ENCODE peak calls at places on chromosome 11, in five cellular contexts. Y is endothelial cell, V is heart left ventricle, Q is progenitor cell of endocrine pancreas, X is astrocyte of the spinal cord. D is an unnamed sample.

GRCh38 chr11:68970921-68971636 is 9.7 kb downstream of the MRGPRD start:
- DNase-seq in Y (no peak), V (no peak), Q (no peak), X (no peak), D (no peak)

GRCh38 chr11:77104727-77105126 is 2.1 kb downstream of the OMP start:
- DNase-seq in Y (no peak), V (no peak), Q (no peak), X (peak), D (no peak)

GRCh38 chr11:65780770-65781151 is at the start of gene AP5B1:
- DNase-seq in Y (peak), V (peak), Q (peak), X (peak), D (no peak)

GRCh38 chr11:1854132-1854948 is 1.5 kb downstream of the LSP1 start:
- DNase-seq in Y (no peak), V (no peak), Q (no peak), X (no peak), D (no peak)

GRCh38 chr11:14902650-14903350 is 10.8 kb upstream of the CYP2R1 start:
- DNase-seq in Y (no peak), V (no peak), Q (no peak), X (peak), D (no peak)

GRCh38 chr11:7321708-7322448 is 70.2 kb downstream of the SYT9 start:
- DNase-seq in Y (no peak), V (no peak), Q (no peak), X (no peak), D (no peak)

GRCh38 chr11:104705475-104706195 is 192.6 kb downstream of the CASP12 start:
- DNase-seq in Y (no peak), V (peak), Q (no peak), X (peak), D (no peak)

GRCh38 chr11:132142554-132142953 is 772.1 kb downstream of the NTM start:
- DNase-seq in Y (no peak), V (no peak), Q (no peak), X (no peak), D (no peak)

GRCh38 chr11:126197277-126197939 is 14.0 kb downstream of the RPUSD4 start:
- DNase-seq in Y (no peak), V (no peak), Q (no peak), X (peak), D (no peak)

GRCh38 chr11:117281159-117281558 is 10.0 kb upstream of the BACE1-AS start:
- DNase-seq in Y (no peak), V (no peak), Q (no peak), X (peak), D (peak)

GRCh38 chr11:122138759-122139594 is 23.0 kb upstream of the BLID start:
- DNase-seq in Y (no peak), V (no peak), Q (no peak), X (no peak), D (no peak)

GRCh38 chr11:126345759-126346585 is 9.5 kb upstream of the ST3GAL4 start:
- DNase-seq in Y (no peak), V (peak), Q (no peak), X (peak), D (peak)

GRCh38 chr11:125262194-125262824 is 97.8 kb downstream of the PKNOX2 start:
- DNase-seq in Y (no peak), V (peak), Q (peak), X (no peak), D (no peak)

GRCh38 chr11:63874511-63874910 is 35.6 kb downstream of the MARK2 start:
- DNase-seq in Y (no peak), V (peak), Q (no peak), X (no peak), D (no peak)

GRCh38 chr11:122305018-122305417 is 189.0 kb upstream of the BLID start:
- DNase-seq in Y (no peak), V (no peak), Q (no peak), X (no peak), D (no peak)

GRCh38 chr11:40161855-40162410 is 1297.5 kb downstream of the LRRC4C start:
- DNase-seq in Y (no peak), V (peak), Q (no peak), X (no peak), D (no peak)

GRCh38 chr11:76169473-76169881 is 36.8 kb downstream of the WNT11 start:
- DNase-seq in Y (no peak), V (no peak), Q (no peak), X (no peak), D (no peak)

GRCh38 chr11:16558499-16558898 is 179.9 kb upstream of the C11orf58 start:
- DNase-seq in Y (no peak), V (no peak), Q (no peak), X (no peak), D (no peak)

GRCh38 chr11:27391336-27392015 is 28.5 kb upstream of the CCDC34 start:
- DNase-seq in Y (no peak), V (no peak), Q (no peak), X (no peak), D (no peak)

GRCh38 chr11:45209480-45209879 is 63.0 kb downstream of the PRDM11 start:
- DNase-seq in Y (no peak), V (no peak), Q (no peak), X (no peak), D (no peak)

GRCh38 chr11:45209000-45209399 is 62.6 kb downstream of the PRDM11 start:
- DNase-seq in Y (no peak), V (no peak), Q (no peak), X (no peak), D (no peak)

GRCh38 chr11:45211732-45212131 is 65.3 kb downstream of the PRDM11 start:
- DNase-seq in Y (no peak), V (no peak), Q (no peak), X (no peak), D (no peak)

GRCh38 chr11:45210846-45211245 is 64.4 kb downstream of the PRDM11 start:
- DNase-seq in Y (no peak), V (no peak), Q (no peak), X (no peak), D (no peak)

DNA sequence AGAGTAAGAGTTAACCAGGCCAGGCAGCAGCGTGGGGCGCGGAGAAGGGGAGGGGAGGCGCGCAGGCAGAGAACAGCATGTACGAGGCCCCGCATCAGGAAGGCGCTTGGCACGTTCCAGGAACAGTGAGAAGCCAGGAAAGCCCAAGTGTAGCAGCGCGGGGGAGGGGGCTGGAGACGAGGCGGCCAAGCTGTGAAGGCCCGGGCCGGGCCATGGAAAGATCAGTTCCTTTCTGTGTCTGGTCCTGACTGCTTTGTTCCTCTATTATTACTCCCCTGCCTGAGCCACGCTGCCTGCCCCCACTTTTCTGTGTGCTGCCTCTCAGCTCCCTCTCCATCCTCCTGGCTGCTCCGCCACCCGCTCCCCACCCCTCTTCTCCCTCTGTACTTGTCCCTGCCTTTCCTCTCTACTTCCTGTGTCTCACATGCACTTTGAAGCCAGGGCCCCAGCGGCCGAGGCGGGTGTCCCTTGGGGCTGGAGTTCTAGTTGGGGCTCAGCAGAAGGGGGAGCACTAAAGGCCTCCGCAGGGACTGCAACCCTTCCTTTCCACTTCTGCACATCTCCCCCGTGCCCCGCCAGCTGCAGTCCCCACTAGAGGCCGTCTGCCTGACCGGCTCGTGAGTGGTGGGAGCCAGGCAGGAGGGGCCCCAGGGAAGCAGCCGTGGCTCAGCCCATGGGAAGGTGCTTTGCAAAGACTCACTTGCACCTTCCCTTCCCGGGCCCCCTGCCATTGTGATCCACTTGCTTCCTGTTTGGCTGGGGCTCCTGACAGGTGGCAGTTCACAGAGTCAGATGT is 63.7 kb downstream of the PRDM11 start:
- DNase-seq in Y (peak), V (peak), Q (no peak), X (peak), D (no peak)
- TF ChIP-seq CTCF in Y (no peak), V (no peak), Q (no peak), X (no peak), D (no peak)

GRCh38 chr11:57458410-57459111 is 1.8 kb upstream of the RTN4RL2 start:
- DNase-seq in Y (peak), V (peak), Q (peak), X (no peak), D (no peak)
- TF ChIP-seq CTCF in Y (peak), V (peak), Q (peak), X (peak), D (peak)

GRCh38 chr11:29432719-29433325 is 584.0 kb downstream of the KCNA4 start:
- DNase-seq in Y (no peak), V (no peak), Q (no peak), X (peak), D (no peak)
- TF ChIP-seq CTCF in Y (peak), V (peak), Q (peak), X (peak), D (peak)

GRCh38 chr11:61626580-61627380 is 45.9 kb upstream of the SYT7 start:
- DNase-seq in Y (no peak), V (peak), Q (peak), X (no peak), D (no peak)
- TF ChIP-seq CTCF in Y (no peak), V (no peak), Q (peak), X (no peak), D (no peak)

DNA sequence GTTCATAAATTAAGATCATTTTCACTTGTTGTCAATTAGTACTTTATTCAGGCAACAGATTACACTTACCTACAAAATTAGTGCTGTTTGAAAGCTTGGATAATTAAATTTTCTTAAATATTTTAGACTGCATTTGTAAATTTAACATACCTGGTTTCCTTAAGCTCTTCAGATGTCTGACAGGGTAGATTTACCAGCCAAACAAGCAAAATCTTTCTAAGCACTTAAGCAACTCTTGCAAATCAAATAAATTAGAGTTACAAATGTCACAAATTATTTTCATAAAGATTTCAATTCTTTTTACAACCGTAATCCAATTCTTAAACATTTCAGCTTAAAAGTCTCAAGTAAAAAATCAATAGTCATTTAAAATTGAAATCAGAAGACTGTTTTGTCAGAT is 129.8 kb downstream of the DBX1 start:
- DNase-seq in Y (no peak), V (no peak), Q (no peak), X (no peak), D (no peak)
- TF ChIP-seq CTCF in Y (no peak), V (no peak), Q (no peak), X (no peak), D (no peak)

GRCh38 chr11:70306586-70307033 is 36.1 kb downstream of the PPFIA1 start:
- DNase-seq in Y (no peak), V (no peak), Q (no peak), X (no peak), D (no peak)
- TF ChIP-seq CTCF in Y (no peak), V (no peak), Q (no peak), X (no peak), D (no peak)